ENCODE peak calls at places on chromosomes 4 and X, in seven cellular contexts. One of them, this sample, is unnamed.

GRCh38 chr4:10599574-10599973 is 85.0 kb downstream of the CLNK start:
- DNase-seq in H1: no peak
- DNase-seq in stomach: no peak
- DNase-seq in ovary: no peak
- DNase-seq in A549: no peak
- DNase-seq in HepG2: no peak
- DNase-seq in K562: no peak
- DNase-seq in this sample: no peak

GRCh38 chrX:15946783-15947550 is 92.4 kb upstream of the AP1S2 start:
- DNase-seq in ovary: no peak
- DNase-seq in H1: no peak
- DNase-seq in stomach: no peak
- DNase-seq in K562: peak; percentile 5
- DNase-seq in A549: peak; percentile 3
- DNase-seq in HepG2: no peak
- DNase-seq in this sample: no peak

GRCh38 chr4:153004106-153004881 is 68.2 kb downstream of the FHDC1 start:
- DNase-seq in ovary: no peak
- DNase-seq in A549: no peak
- DNase-seq in H1: no peak
- DNase-seq in HepG2: no peak
- DNase-seq in stomach: no peak
- DNase-seq in K562: no peak
- DNase-seq in this sample: no peak

GRCh38 chr4:187663076-187663475 is 332.5 kb upstream of the ZFP42 start:
- DNase-seq in K562: no peak
- DNase-seq in H1: no peak
- DNase-seq in A549: no peak
- DNase-seq in HepG2: no peak
- DNase-seq in ovary: no peak
- DNase-seq in stomach: no peak
- DNase-seq in this sample: no peak

GRCh38 chr4:56464581-56464980 is 2.8 kb upstream of the SRP72 start:
- DNase-seq in K562: no peak
- DNase-seq in stomach: no peak
- DNase-seq in ovary: no peak
- DNase-seq in H1: no peak
- DNase-seq in A549: no peak
- DNase-seq in HepG2: no peak
- DNase-seq in this sample: no peak

GRCh38 chrX:44183329-44183728 is 160.1 kb downstream of the EFHC2 start:
- DNase-seq in H1: no peak
- DNase-seq in stomach: no peak
- DNase-seq in K562: no peak
- DNase-seq in HepG2: no peak
- DNase-seq in A549: no peak
- DNase-seq in ovary: no peak
- DNase-seq in this sample: no peak

GRCh38 chr4:56698329-56698728 is 17.2 kb upstream of the HOPX start:
- DNase-seq in K562: no peak
- DNase-seq in stomach: no peak
- DNase-seq in ovary: no peak
- DNase-seq in A549: no peak
- DNase-seq in HepG2: no peak
- DNase-seq in H1: no peak
- DNase-seq in this sample: no peak

GRCh38 chr4:1154523-1155182 is 17.7 kb downstream of the SPON2 start:
- DNase-seq in K562: no peak
- DNase-seq in stomach: peak; percentile 65
- DNase-seq in ovary: no peak
- DNase-seq in H1: no peak
- DNase-seq in A549: no peak
- DNase-seq in HepG2: no peak
- DNase-seq in this sample: no peak

GRCh38 chr4:100372432-100372831 is 145.4 kb downstream of the EMCN start:
- DNase-seq in K562: no peak
- DNase-seq in A549: peak; percentile 4
- DNase-seq in HepG2: peak; percentile 1
- DNase-seq in ovary: no peak
- DNase-seq in stomach: no peak
- DNase-seq in H1: no peak
- DNase-seq in this sample: no peak

GRCh38 chrX:78103001-78103634 is 930 bp upstream of the PGK1 start:
- DNase-seq in HepG2: no peak
- DNase-seq in K562: no peak
- DNase-seq in H1: no peak
- DNase-seq in stomach: no peak
- DNase-seq in A549: no peak
- DNase-seq in ovary: peak; percentile 32
- DNase-seq in this sample: no peak

GRCh38 chr4:110625593-110626292 is 2.9 kb upstream of the PITX2 start:
- DNase-seq in K562: no peak
- DNase-seq in ovary: no peak
- DNase-seq in stomach: no peak
- DNase-seq in HepG2: no peak
- DNase-seq in A549: no peak
- DNase-seq in H1: no peak
- DNase-seq in this sample: no peak

GRCh38 chr4:101599620-101600019 is 190.9 kb upstream of the BANK1 start:
- DNase-seq in ovary: no peak
- DNase-seq in K562: no peak
- DNase-seq in A549: no peak
- DNase-seq in HepG2: no peak
- DNase-seq in stomach: no peak
- DNase-seq in H1: no peak
- DNase-seq in this sample: no peak

GRCh38 chr4:69970071-69970470 is 4.5 kb upstream of the CSN2 start:
- DNase-seq in K562: no peak
- DNase-seq in HepG2: peak; percentile 63
- DNase-seq in H1: no peak
- DNase-seq in stomach: no peak
- DNase-seq in A549: no peak
- DNase-seq in ovary: no peak
- DNase-seq in this sample: no peak

GRCh38 chr4:74930166-74930565 is 2.8 kb upstream of the PARM1 start:
- DNase-seq in HepG2: no peak
- DNase-seq in ovary: no peak
- DNase-seq in A549: no peak
- DNase-seq in H1: no peak
- DNase-seq in stomach: no peak
- DNase-seq in K562: no peak
- DNase-seq in this sample: no peak

GRCh38 chr4:87916636-87917035 is 58.9 kb upstream of the SPP1 start:
- DNase-seq in stomach: no peak
- DNase-seq in A549: no peak
- DNase-seq in K562: no peak
- DNase-seq in HepG2: no peak
- DNase-seq in H1: no peak
- DNase-seq in ovary: no peak
- DNase-seq in this sample: no peak

GRCh38 chr4:132169660-132170059 is 979.4 kb upstream of the PCDH10 start:
- DNase-seq in A549: no peak
- DNase-seq in H1: no peak
- DNase-seq in K562: peak; percentile 63
- DNase-seq in ovary: no peak
- DNase-seq in HepG2: no peak
- DNase-seq in stomach: no peak
- DNase-seq in this sample: no peak

GRCh38 chr4:141686929-141687328 is 50.5 kb downstream of the IL15 start:
- DNase-seq in H1: no peak
- DNase-seq in K562: no peak
- DNase-seq in HepG2: no peak
- DNase-seq in stomach: no peak
- DNase-seq in A549: peak; percentile 68
- DNase-seq in ovary: no peak
- DNase-seq in this sample: peak; percentile 43

GRCh38 chrX:153765138-153766079 is 1.4 kb downstream of the PLXNB3 start:
- DNase-seq in ovary: peak; percentile 25
- DNase-seq in K562: peak; percentile 92
- DNase-seq in stomach: no peak
- DNase-seq in HepG2: peak; percentile 33
- DNase-seq in H1: no peak
- DNase-seq in A549: no peak
- DNase-seq in this sample: no peak

GRCh38 chrX:10395179-10395578 is 225.2 kb downstream of the MID1 start:
- DNase-seq in HepG2: no peak
- DNase-seq in K562: no peak
- DNase-seq in H1: no peak
- DNase-seq in stomach: no peak
- DNase-seq in ovary: no peak
- DNase-seq in A549: no peak
- DNase-seq in this sample: no peak

GRCh38 chr4:57068237-57068981 is 41.8 kb downstream of the IGFBP7 start:
- DNase-seq in stomach: no peak
- DNase-seq in A549: no peak
- DNase-seq in H1: no peak
- DNase-seq in ovary: no peak
- DNase-seq in HepG2: no peak
- DNase-seq in K562: no peak
- DNase-seq in this sample: no peak

GRCh38 chr4:123674752-123675151 is 278.2 kb downstream of the SPRY1 start:
- DNase-seq in stomach: no peak
- DNase-seq in H1: no peak
- DNase-seq in K562: no peak
- DNase-seq in A549: no peak
- DNase-seq in ovary: no peak
- DNase-seq in HepG2: no peak
- DNase-seq in this sample: no peak

DNA sequence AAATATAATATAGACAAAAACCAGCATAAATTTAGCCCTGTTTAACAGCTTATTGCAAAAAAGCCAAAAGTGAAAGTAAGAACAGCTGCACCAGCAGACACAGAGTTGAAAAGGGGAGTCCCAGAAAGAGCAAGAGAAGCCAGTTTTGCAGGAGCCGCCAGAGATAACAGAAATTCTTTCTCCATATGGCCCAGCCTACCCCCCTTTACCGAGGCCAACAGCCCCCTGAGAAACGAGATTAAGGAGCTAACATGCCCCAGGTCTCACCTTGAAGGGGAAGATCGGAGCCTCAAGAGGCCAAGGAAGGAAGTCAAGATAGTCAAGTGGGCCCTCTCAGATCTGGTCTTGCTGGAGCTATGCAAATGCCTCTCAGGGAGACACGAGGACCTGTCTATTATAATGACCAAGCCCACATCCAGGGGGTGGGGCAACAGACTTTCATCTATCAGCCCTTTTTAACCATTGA is 4.8 kb downstream of the ACOX3 start:
- DNase-seq in A549: no peak
- DNase-seq in ovary: no peak
- DNase-seq in HepG2: no peak
- DNase-seq in stomach: peak; percentile 36
- DNase-seq in K562: peak; percentile 81
- DNase-seq in H1: no peak
- DNase-seq in this sample: no peak
- H3K4me3 ChIP-seq in A549: no peak overlapping the region
- H3K4me3 ChIP-seq in ovary: peak overlapping the region; percentile 30
- H3K4me3 ChIP-seq in HepG2: no peak overlapping the region
- H3K4me3 ChIP-seq in stomach: peak overlapping the region; percentile 45
- H3K4me3 ChIP-seq in K562: peak overlapping the region; percentile 27
- H3K4me3 ChIP-seq in H1: no peak overlapping the region
- H3K4me3 ChIP-seq in this sample: no peak overlapping the region

GRCh38 chr4:40858946-40859345 is 109.2 kb downstream of the NSUN7 start:
- DNase-seq in A549: no peak
- DNase-seq in K562: no peak
- DNase-seq in stomach: no peak
- DNase-seq in HepG2: no peak
- DNase-seq in H1: no peak
- DNase-seq in ovary: no peak
- DNase-seq in this sample: no peak

GRCh38 chr4:40856836-40857362 is 107.1 kb downstream of the NSUN7 start:
- DNase-seq in A549: peak; percentile 54
- DNase-seq in stomach: peak; percentile 65
- DNase-seq in H1: peak; percentile 63
- DNase-seq in K562: peak; percentile 43
- DNase-seq in ovary: peak; percentile 83
- DNase-seq in HepG2: no peak
- DNase-seq in this sample: peak; percentile 16
- TF ChIP-seq POLR2A in A549: no peak
- TF ChIP-seq POLR2A in stomach: no peak
- TF ChIP-seq POLR2A in H1: peak; percentile 94
- TF ChIP-seq POLR2A in K562: no peak
- TF ChIP-seq POLR2A in ovary: no peak
- TF ChIP-seq POLR2A in HepG2: no peak
- TF ChIP-seq POLR2A in this sample: no peak

GRCh38 chr4:78441786-78442185 is 109.8 kb upstream of the ANXA3 start:
- DNase-seq in ovary: no peak
- DNase-seq in A549: no peak
- DNase-seq in stomach: no peak
- DNase-seq in K562: no peak
- DNase-seq in HepG2: no peak
- DNase-seq in H1: no peak
- DNase-seq in this sample: no peak
- TF ChIP-seq EP300 in ovary: no peak
- TF ChIP-seq EP300 in A549: no peak
- TF ChIP-seq EP300 in stomach: no peak
- TF ChIP-seq EP300 in K562: no peak
- TF ChIP-seq EP300 in HepG2: no peak
- TF ChIP-seq EP300 in H1: no peak
- TF ChIP-seq EP300 in this sample: no peak

DNA sequence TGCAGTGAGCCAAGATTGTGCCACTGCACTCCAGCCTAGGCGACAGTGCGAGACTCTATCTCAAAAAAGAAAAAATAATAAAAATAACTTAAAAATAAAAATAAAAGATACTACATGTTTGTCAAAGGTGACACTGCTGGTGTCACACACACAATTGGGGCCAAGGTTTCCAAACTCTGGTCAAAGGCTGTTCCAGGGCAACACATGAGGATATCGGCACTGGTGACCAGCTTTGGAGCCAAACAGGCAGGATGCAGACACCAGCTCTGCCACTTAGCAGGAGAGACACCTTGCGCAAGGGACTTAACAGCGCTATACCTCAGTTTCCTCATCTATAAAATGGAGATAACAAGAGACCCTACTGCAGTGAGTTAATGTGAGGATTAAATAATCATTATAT is 52.3 kb downstream of the CD99L2 start:
- DNase-seq in K562: no peak
- DNase-seq in A549: no peak
- DNase-seq in stomach: no peak
- DNase-seq in ovary: no peak
- DNase-seq in HepG2: no peak
- DNase-seq in H1: no peak
- DNase-seq in this sample: no peak
- H3K4me3 ChIP-seq in K562: no peak overlapping the region
- H3K4me3 ChIP-seq in A549: no peak overlapping the region
- H3K4me3 ChIP-seq in stomach: no peak overlapping the region
- H3K4me3 ChIP-seq in ovary: no peak overlapping the region
- H3K4me3 ChIP-seq in HepG2: no peak overlapping the region
- H3K4me3 ChIP-seq in H1: no peak overlapping the region
- H3K4me3 ChIP-seq in this sample: no peak overlapping the region

DNA sequence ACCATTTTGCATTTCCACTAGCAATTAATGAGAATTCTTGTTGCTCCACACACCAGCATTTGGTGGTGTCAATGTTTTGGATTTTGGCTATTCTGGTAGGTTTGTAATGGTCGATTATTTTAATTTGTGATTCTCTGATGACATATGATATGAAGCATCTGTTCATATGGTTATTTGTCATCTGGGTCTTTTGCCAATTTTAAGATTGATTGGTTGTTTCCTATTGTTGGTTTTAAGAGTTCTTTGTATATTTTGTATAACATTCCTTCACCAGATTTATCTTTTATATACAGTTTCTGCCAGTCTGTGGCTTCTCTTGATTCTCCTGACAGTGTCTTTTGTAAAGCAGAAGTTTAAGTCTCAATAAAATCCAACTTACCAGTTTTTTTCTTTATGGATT is 18.5 kb upstream of the BDH2 start:
- DNase-seq in K562: no peak
- DNase-seq in stomach: no peak
- DNase-seq in H1: no peak
- DNase-seq in ovary: no peak
- DNase-seq in A549: no peak
- DNase-seq in HepG2: no peak
- DNase-seq in this sample: no peak
- TF ChIP-seq POLR2A in K562: no peak
- TF ChIP-seq POLR2A in stomach: no peak
- TF ChIP-seq POLR2A in H1: no peak
- TF ChIP-seq POLR2A in ovary: no peak
- TF ChIP-seq POLR2A in A549: no peak
- TF ChIP-seq POLR2A in HepG2: no peak
- TF ChIP-seq POLR2A in this sample: no peak